ENCODE peak calls at places on chromosomes 3 and 15, in four cellular contexts. One of them, this sample, is unnamed.

GRCh38 chr15:42081463-42081830 is 12.9 kb downstream of the PLA2G4D start:
- DNase-seq in fibroblast of pulmonary artery: no peak
- DNase-seq in cardiac fibroblast: no peak
- DNase-seq in cardiac muscle cell: no peak
- DNase-seq in this sample: no peak

GRCh38 chr15:32851619-32852416 is 134.0 kb downstream of the GREM1 start:
- DNase-seq in cardiac fibroblast: peak
- DNase-seq in cardiac muscle cell: peak
- DNase-seq in fibroblast of pulmonary artery: peak
- DNase-seq in this sample: peak

GRCh38 chr3:42802876-42803799 is 1.2 kb downstream of the HIGD1A start:
- DNase-seq in fibroblast of pulmonary artery: peak
- DNase-seq in cardiac muscle cell: no peak
- DNase-seq in cardiac fibroblast: peak
- DNase-seq in this sample: peak

GRCh38 chr3:15011174-15011573 is 53.9 kb downstream of the MRPS25 start:
- DNase-seq in cardiac muscle cell: no peak
- DNase-seq in fibroblast of pulmonary artery: no peak
- DNase-seq in cardiac fibroblast: no peak
- DNase-seq in this sample: no peak

GRCh38 chr3:8492744-8493511 is 8.7 kb upstream of the LMCD1 start:
- DNase-seq in cardiac fibroblast: peak
- DNase-seq in cardiac muscle cell: no peak
- DNase-seq in fibroblast of pulmonary artery: no peak
- DNase-seq in this sample: no peak

GRCh38 chr3:47950453-47950852 is 65.8 kb downstream of the MAP4 start:
- DNase-seq in cardiac muscle cell: no peak
- DNase-seq in fibroblast of pulmonary artery: no peak
- DNase-seq in cardiac fibroblast: no peak
- DNase-seq in this sample: no peak

GRCh38 chr3:178236555-178237277 is 299.5 kb upstream of the KCNMB2 start:
- DNase-seq in fibroblast of pulmonary artery: peak
- DNase-seq in cardiac muscle cell: peak
- DNase-seq in cardiac fibroblast: peak
- DNase-seq in this sample: peak

GRCh38 chr3:31671976-31672375 is 139.3 kb downstream of the STT3B start:
- DNase-seq in fibroblast of pulmonary artery: peak
- DNase-seq in cardiac fibroblast: no peak
- DNase-seq in cardiac muscle cell: peak
- DNase-seq in this sample: no peak

GRCh38 chr3:69948246-69948862 is 51.2 kb upstream of the SAMMSON start:
- DNase-seq in fibroblast of pulmonary artery: peak
- DNase-seq in cardiac fibroblast: peak
- DNase-seq in cardiac muscle cell: peak
- DNase-seq in this sample: peak

GRCh38 chr3:132803889-132804288 is 81.7 kb upstream of the NPHP3 start:
- DNase-seq in cardiac fibroblast: no peak
- DNase-seq in fibroblast of pulmonary artery: no peak
- DNase-seq in cardiac muscle cell: peak
- DNase-seq in this sample: no peak

GRCh38 chr3:187778726-187779125 is 33.5 kb upstream of the BCL6 start:
- DNase-seq in cardiac fibroblast: no peak
- DNase-seq in cardiac muscle cell: no peak
- DNase-seq in fibroblast of pulmonary artery: no peak
- DNase-seq in this sample: no peak

GRCh38 chr3:55264933-55265332 is 222.2 kb downstream of the WNT5A start:
- DNase-seq in cardiac muscle cell: no peak
- DNase-seq in cardiac fibroblast: no peak
- DNase-seq in fibroblast of pulmonary artery: no peak
- DNase-seq in this sample: no peak

GRCh38 chr15:101168898-101169297 is 83.0 kb downstream of the CHSY1 start:
- DNase-seq in fibroblast of pulmonary artery: no peak
- DNase-seq in cardiac fibroblast: no peak
- DNase-seq in cardiac muscle cell: no peak
- DNase-seq in this sample: no peak

GRCh38 chr15:101165905-101166471 is 85.9 kb downstream of the CHSY1 start:
- DNase-seq in fibroblast of pulmonary artery: no peak
- DNase-seq in cardiac muscle cell: no peak
- DNase-seq in cardiac fibroblast: no peak
- DNase-seq in this sample: no peak

GRCh38 chr15:101167791-101168462 is 83.9 kb downstream of the CHSY1 start:
- DNase-seq in cardiac muscle cell: peak
- DNase-seq in fibroblast of pulmonary artery: peak
- DNase-seq in cardiac fibroblast: peak
- DNase-seq in this sample: peak

GRCh38 chr15:101168463-101168824 is 83.4 kb downstream of the CHSY1 start:
- DNase-seq in cardiac muscle cell: peak
- DNase-seq in fibroblast of pulmonary artery: peak
- DNase-seq in cardiac fibroblast: no peak
- DNase-seq in this sample: peak

GRCh38 chr15:101167366-101167790 is 84.5 kb downstream of the CHSY1 start:
- DNase-seq in cardiac fibroblast: peak
- DNase-seq in fibroblast of pulmonary artery: no peak
- DNase-seq in cardiac muscle cell: no peak
- DNase-seq in this sample: peak
- H3K4me3 ChIP-seq in cardiac fibroblast: no peak
- H3K4me3 ChIP-seq in fibroblast of pulmonary artery: no peak
- H3K4me3 ChIP-seq in cardiac muscle cell: no peak
- H3K4me3 ChIP-seq in this sample: no peak

DNA sequence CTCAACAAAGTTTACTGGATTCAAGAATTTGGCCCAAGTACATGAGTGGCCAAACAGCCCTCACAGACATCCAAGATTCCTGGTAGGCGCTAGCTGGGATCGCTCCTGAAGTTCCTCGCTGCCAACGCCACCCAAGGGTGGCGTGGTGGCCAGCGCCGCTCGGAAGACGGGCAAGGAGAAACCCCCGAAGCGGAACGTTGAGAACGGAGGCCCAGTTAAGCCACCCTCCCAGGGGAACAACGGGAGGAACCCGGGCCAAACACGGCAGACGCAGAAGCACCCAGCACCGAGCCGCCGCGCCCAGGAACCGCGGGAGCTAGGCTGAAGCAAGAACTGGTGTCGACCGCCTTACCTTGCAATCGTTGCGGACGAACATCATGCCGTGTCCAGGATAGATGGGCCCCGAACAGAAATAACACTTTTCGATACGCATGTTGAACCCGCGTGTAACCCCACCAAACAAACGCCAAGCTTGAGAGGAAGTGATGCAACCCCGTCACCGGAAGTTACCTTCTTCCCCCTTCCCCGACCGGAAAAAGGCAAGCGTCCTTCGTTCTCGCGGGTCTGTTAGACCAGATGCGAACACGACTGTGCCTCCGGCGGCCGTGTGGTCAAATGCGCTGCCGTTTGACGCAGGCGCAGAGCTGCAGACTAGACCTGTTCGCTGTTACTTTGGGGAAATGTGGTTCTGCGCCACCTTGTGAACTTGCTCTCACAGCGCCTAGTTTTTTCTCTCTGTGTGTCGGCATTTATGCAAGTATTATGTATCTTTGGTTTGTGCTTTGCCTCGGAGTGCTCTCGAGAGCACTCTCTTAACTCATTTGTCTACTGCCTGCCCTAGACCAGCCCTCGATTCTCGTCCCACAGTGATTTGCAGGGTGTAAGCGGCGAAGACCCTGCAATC is at the start of gene RSL24D1:
- DNase-seq in cardiac fibroblast: peak
- DNase-seq in cardiac muscle cell: peak
- DNase-seq in fibroblast of pulmonary artery: peak
- DNase-seq in this sample: peak
- TF ChIP-seq CTCF in cardiac fibroblast: peak
- TF ChIP-seq CTCF in cardiac muscle cell: peak
- TF ChIP-seq CTCF in fibroblast of pulmonary artery: peak
- TF ChIP-seq CTCF in this sample: peak

GRCh38 chr3:45689787-45690145 is 570 bp downstream of the SACM1L start:
- DNase-seq in cardiac muscle cell: no peak
- DNase-seq in fibroblast of pulmonary artery: no peak
- DNase-seq in cardiac fibroblast: no peak
- DNase-seq in this sample: no peak

GRCh38 chr3:45688194-45688881 is 858 bp upstream of the SACM1L start:
- DNase-seq in cardiac muscle cell: peak
- DNase-seq in fibroblast of pulmonary artery: no peak
- DNase-seq in cardiac fibroblast: no peak
- DNase-seq in this sample: no peak

GRCh38 chr3:45692866-45693265 is 3.7 kb downstream of the SACM1L start:
- DNase-seq in cardiac fibroblast: no peak
- DNase-seq in cardiac muscle cell: no peak
- DNase-seq in fibroblast of pulmonary artery: no peak
- DNase-seq in this sample: no peak

GRCh38 chr3:45688882-45689786 is at the start of gene SACM1L:
- DNase-seq in cardiac fibroblast: peak
- DNase-seq in fibroblast of pulmonary artery: peak
- DNase-seq in cardiac muscle cell: peak
- DNase-seq in this sample: peak

GRCh38 chr3:45690331-45691035 is 1.3 kb downstream of the SACM1L start:
- DNase-seq in cardiac muscle cell: no peak
- DNase-seq in fibroblast of pulmonary artery: no peak
- DNase-seq in cardiac fibroblast: no peak
- DNase-seq in this sample: no peak
- H3K4me3 ChIP-seq in cardiac muscle cell: peak
- H3K4me3 ChIP-seq in fibroblast of pulmonary artery: peak
- H3K4me3 ChIP-seq in cardiac fibroblast: peak
- H3K4me3 ChIP-seq in this sample: peak

GRCh38 chr15:55863911-55864310 is 121.0 kb upstream of the PRTG start:
- DNase-seq in cardiac muscle cell: no peak
- DNase-seq in cardiac fibroblast: no peak
- DNase-seq in fibroblast of pulmonary artery: no peak
- DNase-seq in this sample: no peak
- TF ChIP-seq CTCF in cardiac muscle cell: no peak
- TF ChIP-seq CTCF in cardiac fibroblast: no peak
- TF ChIP-seq CTCF in fibroblast of pulmonary artery: no peak
- TF ChIP-seq CTCF in this sample: no peak

DNA sequence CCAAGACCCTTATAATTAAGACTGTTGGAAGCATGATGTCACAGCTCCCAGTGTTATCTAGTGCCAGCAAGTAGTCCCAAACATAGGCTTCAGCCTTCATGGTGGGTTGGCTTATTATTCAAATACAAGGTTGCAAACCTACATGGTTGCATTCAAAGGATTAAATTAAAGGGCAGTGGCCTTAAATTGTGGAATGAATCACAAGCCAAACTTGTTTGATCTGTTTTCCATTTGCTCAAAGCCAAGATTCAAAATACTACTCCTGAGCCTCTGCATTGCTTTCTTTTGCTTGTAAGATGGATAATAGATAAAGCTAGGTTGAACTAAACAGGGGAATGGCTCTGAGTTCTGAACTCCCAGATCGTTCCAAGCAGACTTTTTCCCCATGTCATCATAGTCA is 52.4 kb upstream of the GNB4 start:
- DNase-seq in cardiac muscle cell: no peak
- DNase-seq in cardiac fibroblast: no peak
- DNase-seq in fibroblast of pulmonary artery: no peak
- DNase-seq in this sample: no peak
- H3K4me3 ChIP-seq in cardiac muscle cell: no peak
- H3K4me3 ChIP-seq in cardiac fibroblast: no peak
- H3K4me3 ChIP-seq in fibroblast of pulmonary artery: no peak
- H3K4me3 ChIP-seq in this sample: no peak

GRCh38 chr3:10992946-10993728 is 589 bp downstream of the SLC6A1 start:
- DNase-seq in cardiac muscle cell: no peak
- DNase-seq in fibroblast of pulmonary artery: no peak
- DNase-seq in cardiac fibroblast: no peak
- DNase-seq in this sample: no peak

GRCh38 chr3:10993729-10994065 is 1.1 kb downstream of the SLC6A1 start:
- DNase-seq in cardiac fibroblast: no peak
- DNase-seq in fibroblast of pulmonary artery: no peak
- DNase-seq in cardiac muscle cell: peak
- DNase-seq in this sample: no peak

GRCh38 chr3:10994311-10994710 is 1.8 kb downstream of the SLC6A1 start:
- DNase-seq in fibroblast of pulmonary artery: no peak
- DNase-seq in cardiac muscle cell: no peak
- DNase-seq in cardiac fibroblast: no peak
- DNase-seq in this sample: no peak

GRCh38 chr3:10988991-10989484 is 3.5 kb upstream of the SLC6A1 start:
- DNase-seq in cardiac fibroblast: no peak
- DNase-seq in fibroblast of pulmonary artery: no peak
- DNase-seq in cardiac muscle cell: no peak
- DNase-seq in this sample: no peak

GRCh38 chr3:10992017-10992945 is at the start of gene SLC6A1:
- DNase-seq in fibroblast of pulmonary artery: no peak
- DNase-seq in cardiac muscle cell: peak
- DNase-seq in cardiac fibroblast: no peak
- DNase-seq in this sample: no peak
- TF ChIP-seq CTCF in fibroblast of pulmonary artery: peak
- TF ChIP-seq CTCF in cardiac muscle cell: peak
- TF ChIP-seq CTCF in cardiac fibroblast: no peak
- TF ChIP-seq CTCF in this sample: no peak

DNA sequence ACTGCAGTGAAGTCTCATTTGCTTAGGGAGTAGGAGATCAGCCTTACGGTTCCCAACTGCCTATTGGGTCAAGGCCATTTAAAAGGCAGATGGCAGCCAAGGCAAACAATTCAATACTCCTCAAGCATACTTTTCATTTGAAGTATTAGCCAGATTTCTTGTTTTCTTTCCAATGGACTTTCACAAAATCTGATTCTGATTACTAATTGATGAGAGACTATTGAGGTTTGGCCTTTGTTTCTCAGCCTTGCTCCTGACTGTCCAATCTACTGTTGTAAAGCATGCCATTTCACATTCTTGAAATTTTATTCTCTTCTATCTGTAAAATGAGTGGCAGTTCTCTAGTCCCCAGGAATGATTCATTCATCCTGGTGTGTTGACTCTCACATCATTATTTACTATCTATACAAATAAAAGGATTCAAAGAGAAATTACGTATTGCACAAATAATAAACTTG is 166.2 kb upstream of the TGFBR2 start:
- DNase-seq in cardiac muscle cell: peak
- DNase-seq in cardiac fibroblast: peak
- DNase-seq in fibroblast of pulmonary artery: peak
- DNase-seq in this sample: peak
- H3K4me3 ChIP-seq in cardiac muscle cell: no peak
- H3K4me3 ChIP-seq in cardiac fibroblast: no peak
- H3K4me3 ChIP-seq in fibroblast of pulmonary artery: no peak
- H3K4me3 ChIP-seq in this sample: no peak

DNA sequence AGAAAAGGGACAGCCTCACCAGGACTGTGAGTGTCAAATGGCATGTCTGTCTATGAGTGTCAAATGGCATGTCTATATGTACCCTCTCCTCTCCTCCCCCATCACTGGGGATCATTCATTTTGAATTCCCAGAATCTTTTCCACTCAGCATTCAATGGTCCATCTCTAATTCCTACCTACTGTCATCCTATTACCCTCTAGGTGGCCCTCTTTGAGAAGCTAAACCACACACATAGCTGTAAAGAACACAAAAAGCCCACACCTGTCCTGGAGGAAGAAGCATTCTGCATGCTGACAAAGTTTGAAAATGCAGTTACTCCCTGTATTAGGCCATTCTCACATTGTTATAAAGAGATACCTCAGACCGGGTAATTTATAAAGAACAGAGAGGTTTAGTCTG is 46.2 kb upstream of the PYDC2 start:
- DNase-seq in cardiac fibroblast: no peak
- DNase-seq in cardiac muscle cell: no peak
- DNase-seq in fibroblast of pulmonary artery: no peak
- DNase-seq in this sample: no peak
- TF ChIP-seq CTCF in cardiac fibroblast: no peak
- TF ChIP-seq CTCF in cardiac muscle cell: no peak
- TF ChIP-seq CTCF in fibroblast of pulmonary artery: no peak
- TF ChIP-seq CTCF in this sample: no peak